ENCODE peak calls at places on chromosomes 1 and 21, in four cellular contexts. U is sigmoid colon, R is A549, P is PC-3. B is an unnamed sample.

GRCh38 chr1:199448641-199449040 is 578.9 kb upstream of the NR5A2 start:
- DNase-seq in P (no peak), R (no peak), U (no peak), B (no peak)

GRCh38 chr21:41993744-41994143 is 16.4 kb downstream of the ZBTB21 start:
- DNase-seq in U (peak; percentile 76), R (no peak), P (peak; percentile 59), B (no peak)

GRCh38 chr1:60394436-60394835 is 320.9 kb upstream of the C1orf87 start:
- DNase-seq in P (no peak), U (no peak), R (no peak), B (no peak)

GRCh38 chr1:245715970-245716369 is 561.2 kb downstream of the KIF26B start:
- DNase-seq in U (no peak), R (peak; percentile 25), P (peak; percentile 97), B (no peak)

GRCh38 chr1:20644416-20644815 is 11.2 kb downstream of the PINK1 start:
- DNase-seq in U (no peak), R (no peak), P (no peak), B (no peak)

GRCh38 chr1:150149490-150150453 is at the start of gene PLEKHO1:
- DNase-seq in U (peak; percentile 96), P (peak; percentile 82), R (peak; percentile 60), B (no peak)

GRCh38 chr1:95002657-95003432 is 69.9 kb downstream of the ALG14 start:
- DNase-seq in U (no peak), R (no peak), P (no peak), B (no peak)

GRCh38 chr1:39090757-39091156 is 64.6 kb downstream of the NDUFS5 start:
- DNase-seq in U (no peak), R (no peak), P (no peak), B (no peak)

GRCh38 chr1:179883739-179884138 is 1.7 kb downstream of the TOR1AIP1 start:
- DNase-seq in U (no peak), R (no peak), P (peak; percentile 78), B (no peak)

GRCh38 chr1:166671627-166672026 is 167.6 kb upstream of the POGK start:
- DNase-seq in U (no peak), R (no peak), P (no peak), B (no peak)
- H3K9me3 ChIP-seq in U (no peaks in the 10 kb centered on the region), R (no peaks in the 10 kb centered on the region), P (no peaks in the 10 kb centered on the region), B (no peaks in the 10 kb centered on the region)

GRCh38 chr1:55428944-55429931 is 214.1 kb upstream of the USP24 start:
- DNase-seq in P (peak; percentile 99), R (peak; percentile 100), U (peak; percentile 70), B (peak; percentile 70)
- H3K9me3 ChIP-seq in P (no peaks in the 10 kb centered on the region), R (peaks cover 17% of the 10 kb centered on the region), U (no peaks in the 10 kb centered on the region), B (no peaks in the 10 kb centered on the region)

DNA sequence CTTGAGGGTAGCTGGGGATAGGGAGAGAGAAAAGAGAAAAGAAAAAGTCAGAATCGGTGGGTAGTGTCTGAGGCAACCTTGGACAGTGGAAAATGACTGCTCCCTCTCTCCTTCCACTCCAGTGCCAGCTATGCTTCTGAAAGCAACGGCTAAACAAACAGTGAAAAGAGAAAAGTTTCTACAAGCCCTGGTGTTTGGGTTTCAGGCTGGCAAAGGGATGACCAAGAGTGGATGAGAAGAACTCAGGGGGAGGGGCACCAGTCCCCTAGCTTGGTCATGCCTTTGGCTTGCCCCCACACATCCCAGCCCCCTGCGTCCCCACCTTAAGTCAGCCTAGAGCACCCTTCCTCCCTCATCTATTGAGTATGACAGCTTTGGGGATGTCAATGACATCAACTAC is 8.6 kb downstream of the IL22RA1 start:
- DNase-seq in U (no peak), P (no peak), R (no peak), B (no peak)
- H3K9me3 ChIP-seq in U (peaks cover 8% of the 10 kb centered on the region), P (no peaks in the 10 kb centered on the region), R (peaks cover 8% of the 10 kb centered on the region), B (peaks cover 5% of the 10 kb centered on the region)

DNA sequence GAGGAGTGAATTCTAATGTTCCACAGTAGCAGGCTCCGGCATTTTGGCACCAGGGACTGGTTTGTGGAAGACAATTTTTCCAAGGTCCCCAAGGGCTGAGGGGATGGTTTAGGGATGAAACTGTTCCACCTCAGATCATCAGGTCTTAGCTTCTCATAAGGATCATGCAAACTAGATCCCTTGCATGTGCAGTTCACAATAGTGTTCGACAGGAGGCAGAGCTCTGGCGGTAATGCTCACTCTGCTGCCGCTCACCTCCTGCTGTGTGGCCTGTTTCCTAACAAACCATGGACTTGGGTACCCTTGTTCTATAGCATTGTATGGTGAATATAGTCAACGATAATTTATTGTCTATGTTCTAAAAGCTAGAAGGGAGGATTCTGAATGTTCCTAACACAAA is 16.6 kb downstream of the CRNN start:
- DNase-seq in R (peak; percentile 45), P (peak; percentile 27), U (no peak), B (no peak)
- H3K9me3 ChIP-seq in R (no peaks in the 10 kb centered on the region), P (no peaks in the 10 kb centered on the region), U (no peaks in the 10 kb centered on the region), B (no peaks in the 10 kb centered on the region)

DNA sequence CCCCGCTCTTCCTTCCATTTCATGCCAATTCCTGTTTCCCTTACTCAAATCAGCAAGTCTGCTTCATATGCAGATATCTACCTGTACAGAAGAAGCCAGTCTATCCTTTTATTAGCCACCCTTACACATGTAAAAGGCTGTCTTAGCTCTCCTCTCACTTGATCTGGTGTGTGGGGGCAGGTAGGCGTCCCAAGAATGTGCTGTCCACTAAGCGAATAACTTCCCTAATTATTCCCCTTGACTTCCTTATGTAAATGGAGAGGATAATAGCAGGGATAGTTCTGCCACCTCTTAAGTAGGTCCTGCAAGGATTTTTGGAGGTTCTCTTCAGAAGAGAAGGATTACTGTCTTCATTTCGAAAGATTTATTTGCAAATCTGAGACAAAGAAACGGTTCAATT is 160.4 kb downstream of the TTLL7 start:
- DNase-seq in R (no peak), U (no peak), P (no peak), B (peak; percentile 59)
- H3K9me3 ChIP-seq in R (no peaks in the 10 kb centered on the region), U (no peaks in the 10 kb centered on the region), P (no peaks in the 10 kb centered on the region), B (no peaks in the 10 kb centered on the region)

DNA sequence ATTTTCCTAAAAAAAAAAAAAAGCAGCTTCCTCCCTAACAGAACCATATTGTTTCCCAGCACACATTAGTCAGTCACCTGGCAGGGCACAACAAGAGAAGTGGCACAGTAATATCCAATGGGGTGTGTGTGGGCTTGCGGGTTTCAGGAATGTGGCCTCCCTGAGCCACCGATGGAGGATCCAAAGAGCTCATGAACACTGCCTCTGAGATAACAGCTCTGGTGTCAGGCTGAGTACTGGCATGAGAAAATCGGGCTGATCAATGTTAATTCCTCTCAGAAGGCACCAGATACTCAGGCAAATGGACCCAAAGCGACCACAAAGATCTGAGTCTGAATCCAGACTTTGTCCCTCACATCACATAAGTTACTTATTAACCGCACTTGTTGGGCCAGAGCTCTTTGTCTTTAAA is 2.2 kb upstream of the LYPD8 start:
- DNase-seq in U (no peak), R (no peak), P (no peak), B (no peak)
- H3K9me3 ChIP-seq in U (no peaks in the 10 kb centered on the region), R (peaks cover 4% of the 10 kb centered on the region), P (peaks cover 4% of the 10 kb centered on the region), B (peaks cover 11% of the 10 kb centered on the region)

GRCh38 chr1:13540871-13541270 is 27.1 kb upstream of the LRRC38 start:
- DNase-seq in P (no peak), R (no peak), U (peak; percentile 83), B (no peak)
- H3K9me3 ChIP-seq in P (no peaks in the 10 kb centered on the region), R (no peaks in the 10 kb centered on the region), U (no peaks in the 10 kb centered on the region), B (no peaks in the 10 kb centered on the region)

B was measured in NT2/D1.